ENCODE peak calls at places on chromosomes 16 and 17, in four cellular contexts. O is stimulated activated CD4-positive, alpha-beta T cell treated with anti-CD3 and anti-CD28 coated beads, Interleukin-15, amount 100 ng/mL, for 1 hour; Y is skeletal muscle cell; S is suprapubic skin. A is an unnamed sample.

GRCh38 chr16:15464401-15465186 is 30.2 kb downstream of the BMERB1 start:
- DNase-seq in O (no peak), Y (no peak), S (no peak), A (no peak)

GRCh38 chr17:56172517-56172982 is 19.3 kb downstream of the ANKFN1 start:
- DNase-seq in O (no peak), Y (no peak), S (no peak), A (no peak)

GRCh38 chr17:40121191-40121885 is 433 bp upstream of the MSL1 start:
- DNase-seq in O (no peak), Y (no peak), S (no peak), A (no peak)

GRCh38 chr17:47701603-47702002 is 7.6 kb downstream of the TBKBP1 start:
- DNase-seq in O (no peak), Y (no peak), S (no peak), A (no peak)

GRCh38 chr17:18981642-18982424 is 22.7 kb downstream of the FAM83G start:
- DNase-seq in O (no peak), Y (no peak), S (no peak), A (no peak)

GRCh38 chr17:54859187-54859586 is 41.5 kb upstream of the TOM1L1 start:
- DNase-seq in O (no peak), Y (no peak), S (no peak), A (no peak)

GRCh38 chr17:32695864-32696263 is 181.1 kb downstream of the MYO1D start:
- DNase-seq in O (no peak), Y (no peak), S (no peak), A (no peak)

GRCh38 chr17:73870035-73870434 is 225.8 kb upstream of the SDK2 start:
- DNase-seq in O (no peak), Y (no peak), S (no peak), A (no peak)

GRCh38 chr17:17926840-17927449 is 45.3 kb downstream of the TOM1L2 start:
- DNase-seq in O (no peak), Y (no peak), S (no peak), A (no peak)

GRCh38 chr17:28725166-28725659 is 820 bp downstream of the TLCD1 start:
- DNase-seq in O (no peak), Y (no peak), S (no peak), A (no peak)

GRCh38 chr17:82756166-82756565 is 4.3 kb downstream of the TBCD start:
- DNase-seq in O (no peak), Y (no peak), S (no peak), A (no peak)

GRCh38 chr16:68074850-68075249 is 10.3 kb upstream of the NFATC3 start:
- DNase-seq in O (no peak), Y (no peak), S (no peak), A (no peak)

GRCh38 chr17:57311281-57312216 is 55.2 kb downstream of the MSI2 start:
- DNase-seq in O (no peak), Y (no peak), S (no peak), A (no peak)

GRCh38 chr16:76278976-76279375 is 1.8 kb downstream of the CNTNAP4 start:
- DNase-seq in O (no peak), Y (no peak), S (no peak), A (no peak)

GRCh38 chr16:67562918-67563707 is 787 bp downstream of the CTCF start:
- DNase-seq in O (peak), Y (no peak), S (no peak), A (no peak)

GRCh38 chr17:37478187-37478586 is 11.5 kb upstream of the DUSP14 start:
- DNase-seq in O (no peak), Y (no peak), S (no peak), A (peak)

GRCh38 chr17:45958994-45959665 is 39.9 kb upstream of the STH start:
- DNase-seq in O (no peak), Y (no peak), S (no peak), A (no peak)

GRCh38 chr17:31052187-31052889 is 42.4 kb upstream of the NF1 start:
- DNase-seq in O (no peak), Y (peak), S (no peak), A (peak)

GRCh38 chr17:36463916-36464764 is 22.3 kb upstream of the ZNHIT3 start:
- DNase-seq in O (peak), Y (peak), S (no peak), A (peak)

GRCh38 chr17:17711708-17712141 is 30.5 kb downstream of the RAI1 start:
- DNase-seq in O (no peak), Y (no peak), S (no peak), A (no peak)

GRCh38 chr17:43467981-43468541 is 15.7 kb upstream of the DHX8 start:
- DNase-seq in O (no peak), Y (peak), S (no peak), A (peak)

GRCh38 chr16:28609631-28610594 is at the start of gene SULT1A1:
- DNase-seq in O (no peak), Y (no peak), S (no peak), A (no peak)

A was measured in GM04503.